ENCODE peak calls at places on chromosomes 12 and 14, in eight cellular contexts. One of them, this sample, is unnamed.

GRCh38 chr12:79402626-79403025 is 288.1 kb downstream of the PAWR start:
- DNase-seq in brain microvascular endothelial cell: peak; percentile 40
- DNase-seq in uterus: no peak
- DNase-seq in neuronal stem cell: no peak
- DNase-seq in WERI-Rb-1: no peak
- DNase-seq in H7: no peak
- DNase-seq in breast epithelium: no peak
- DNase-seq in MG63: no peak
- DNase-seq in this sample: no peak

GRCh38 chr12:92502417-92503028 is 200.3 kb upstream of the PLEKHG7 start:
- DNase-seq in H7: no peak
- DNase-seq in uterus: no peak
- DNase-seq in MG63: no peak
- DNase-seq in neuronal stem cell: no peak
- DNase-seq in WERI-Rb-1: no peak
- DNase-seq in breast epithelium: no peak
- DNase-seq in brain microvascular endothelial cell: no peak
- DNase-seq in this sample: no peak

GRCh38 chr14:100155049-100155621 is 4.3 kb downstream of the DEGS2 start:
- DNase-seq in neuronal stem cell: no peak
- DNase-seq in brain microvascular endothelial cell: no peak
- DNase-seq in MG63: no peak
- DNase-seq in WERI-Rb-1: peak; percentile 84
- DNase-seq in breast epithelium: peak; percentile 49
- DNase-seq in H7: peak; percentile 94
- DNase-seq in uterus: no peak
- DNase-seq in this sample: no peak

GRCh38 chr12:41709463-41710285 is 435.0 kb downstream of the GXYLT1 start:
- DNase-seq in uterus: no peak
- DNase-seq in breast epithelium: no peak
- DNase-seq in MG63: peak; percentile 3
- DNase-seq in brain microvascular endothelial cell: no peak
- DNase-seq in neuronal stem cell: no peak
- DNase-seq in H7: no peak
- DNase-seq in WERI-Rb-1: no peak
- DNase-seq in this sample: peak; percentile 67

GRCh38 chr14:89635615-89636014 is 218.6 kb upstream of the FOXN3 start:
- DNase-seq in uterus: no peak
- DNase-seq in breast epithelium: no peak
- DNase-seq in H7: no peak
- DNase-seq in WERI-Rb-1: peak; percentile 78
- DNase-seq in neuronal stem cell: no peak
- DNase-seq in brain microvascular endothelial cell: no peak
- DNase-seq in MG63: no peak
- DNase-seq in this sample: no peak

GRCh38 chr14:76339922-76340615 is 35.9 kb upstream of the ESRRB start:
- DNase-seq in MG63: no peak
- DNase-seq in uterus: no peak
- DNase-seq in WERI-Rb-1: no peak
- DNase-seq in H7: no peak
- DNase-seq in neuronal stem cell: no peak
- DNase-seq in brain microvascular endothelial cell: no peak
- DNase-seq in breast epithelium: no peak
- DNase-seq in this sample: no peak

GRCh38 chr12:121626087-121626852 is at the start of gene ORAI1:
- DNase-seq in brain microvascular endothelial cell: peak; percentile 85
- DNase-seq in breast epithelium: peak; percentile 90
- DNase-seq in uterus: peak; percentile 96
- DNase-seq in neuronal stem cell: peak; percentile 97
- DNase-seq in MG63: peak; percentile 96
- DNase-seq in WERI-Rb-1: peak; percentile 96
- DNase-seq in H7: peak; percentile 99
- DNase-seq in this sample: peak; percentile 59

GRCh38 chr14:41549821-41550597 is 56.7 kb upstream of the LRFN5 start:
- DNase-seq in uterus: no peak
- DNase-seq in WERI-Rb-1: no peak
- DNase-seq in breast epithelium: no peak
- DNase-seq in H7: no peak
- DNase-seq in MG63: no peak
- DNase-seq in neuronal stem cell: no peak
- DNase-seq in brain microvascular endothelial cell: no peak
- DNase-seq in this sample: no peak

GRCh38 chr12:56894698-56895368 is 39.4 kb downstream of the SDR9C7 start:
- DNase-seq in breast epithelium: no peak
- DNase-seq in WERI-Rb-1: no peak
- DNase-seq in neuronal stem cell: no peak
- DNase-seq in H7: no peak
- DNase-seq in MG63: peak; percentile 43
- DNase-seq in uterus: no peak
- DNase-seq in brain microvascular endothelial cell: no peak
- DNase-seq in this sample: no peak

GRCh38 chr12:99250091-99250490 is 397.5 kb upstream of the GARIN6 start:
- DNase-seq in MG63: no peak
- DNase-seq in breast epithelium: no peak
- DNase-seq in uterus: no peak
- DNase-seq in neuronal stem cell: no peak
- DNase-seq in WERI-Rb-1: no peak
- DNase-seq in brain microvascular endothelial cell: no peak
- DNase-seq in H7: no peak
- DNase-seq in this sample: no peak

GRCh38 chr12:77299001-77299400 is 233.6 kb upstream of the E2F7 start:
- DNase-seq in WERI-Rb-1: no peak
- DNase-seq in uterus: no peak
- DNase-seq in brain microvascular endothelial cell: no peak
- DNase-seq in H7: no peak
- DNase-seq in MG63: no peak
- DNase-seq in neuronal stem cell: no peak
- DNase-seq in breast epithelium: no peak
- DNase-seq in this sample: no peak

GRCh38 chr12:11654338-11654737 is 4.9 kb downstream of the ETV6 start:
- DNase-seq in WERI-Rb-1: no peak
- DNase-seq in breast epithelium: no peak
- DNase-seq in H7: no peak
- DNase-seq in neuronal stem cell: no peak
- DNase-seq in uterus: no peak
- DNase-seq in brain microvascular endothelial cell: no peak
- DNase-seq in MG63: no peak
- DNase-seq in this sample: no peak

GRCh38 chr12:63752283-63752682 is 27.4 kb upstream of the RXYLT1 start:
- DNase-seq in H7: no peak
- DNase-seq in uterus: no peak
- DNase-seq in brain microvascular endothelial cell: no peak
- DNase-seq in breast epithelium: no peak
- DNase-seq in MG63: no peak
- DNase-seq in neuronal stem cell: no peak
- DNase-seq in WERI-Rb-1: no peak
- DNase-seq in this sample: no peak

GRCh38 chr14:26527095-26527494 is 70.7 kb downstream of the NOVA1 start:
- DNase-seq in neuronal stem cell: no peak
- DNase-seq in MG63: peak; percentile 9
- DNase-seq in uterus: no peak
- DNase-seq in brain microvascular endothelial cell: no peak
- DNase-seq in H7: no peak
- DNase-seq in breast epithelium: no peak
- DNase-seq in WERI-Rb-1: no peak
- DNase-seq in this sample: no peak

DNA sequence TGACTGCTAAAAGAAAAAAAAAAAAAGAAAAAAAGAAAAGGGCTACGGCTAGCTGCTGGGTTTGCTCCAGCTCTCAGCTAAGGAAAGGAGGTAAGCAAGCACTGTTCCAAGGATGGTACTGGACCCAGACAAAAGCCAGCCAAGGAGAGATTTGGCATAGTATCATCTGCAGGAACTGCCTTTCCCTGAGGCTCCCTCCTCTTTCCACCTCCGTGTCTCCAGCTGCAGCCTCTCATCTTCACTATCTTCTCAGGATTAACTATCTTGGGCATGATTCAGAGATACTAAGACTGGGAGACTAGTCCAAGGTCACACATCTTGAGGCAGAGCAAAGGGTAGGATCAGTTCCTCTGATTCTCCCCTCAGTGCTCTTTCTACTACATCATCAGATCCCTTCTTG is 6.0 kb downstream of the KITLG start:
- DNase-seq in breast epithelium: no peak
- DNase-seq in MG63: peak; percentile 14
- DNase-seq in WERI-Rb-1: no peak
- DNase-seq in neuronal stem cell: no peak
- DNase-seq in brain microvascular endothelial cell: peak; percentile 9
- DNase-seq in H7: no peak
- DNase-seq in uterus: no peak
- DNase-seq in this sample: no peak
- H3K27me3 ChIP-seq in breast epithelium: no peaks in the 10 kb centered on the region
- H3K27me3 ChIP-seq in MG63: no peaks in the 10 kb centered on the region
- H3K27me3 ChIP-seq in WERI-Rb-1: peaks cover 55% of the 10 kb centered on the region
- H3K27me3 ChIP-seq in neuronal stem cell: no peaks in the 10 kb centered on the region
- H3K27me3 ChIP-seq in brain microvascular endothelial cell: no peaks in the 10 kb centered on the region
- H3K27me3 ChIP-seq in H7: no peaks in the 10 kb centered on the region
- H3K27me3 ChIP-seq in uterus: no peaks in the 10 kb centered on the region
- H3K27me3 ChIP-seq in this sample: no peaks in the 10 kb centered on the region

GRCh38 chr12:114700392-114701103 is 16.6 kb upstream of the TBX3 start:
- DNase-seq in MG63: no peak
- DNase-seq in brain microvascular endothelial cell: no peak
- DNase-seq in breast epithelium: no peak
- DNase-seq in WERI-Rb-1: no peak
- DNase-seq in neuronal stem cell: no peak
- DNase-seq in H7: peak; percentile 46
- DNase-seq in uterus: no peak
- DNase-seq in this sample: no peak
- H3K4me3 ChIP-seq in MG63: no peak overlapping the region
- H3K4me3 ChIP-seq in brain microvascular endothelial cell: no peak overlapping the region
- H3K4me3 ChIP-seq in breast epithelium: no peak overlapping the region
- H3K4me3 ChIP-seq in WERI-Rb-1: no peak overlapping the region
- H3K4me3 ChIP-seq in neuronal stem cell: no peak overlapping the region
- H3K4me3 ChIP-seq in H7: no peak overlapping the region
- H3K4me3 ChIP-seq in uterus: no peak overlapping the region
- H3K4me3 ChIP-seq in this sample: no peak overlapping the region

GRCh38 chr14:23648764-23649460 is 12.7 kb downstream of the DHRS2 start:
- DNase-seq in brain microvascular endothelial cell: no peak
- DNase-seq in WERI-Rb-1: no peak
- DNase-seq in H7: no peak
- DNase-seq in uterus: no peak
- DNase-seq in neuronal stem cell: no peak
- DNase-seq in MG63: no peak
- DNase-seq in breast epithelium: no peak
- DNase-seq in this sample: no peak

GRCh38 chr14:23647619-23648018 is 11.5 kb downstream of the DHRS2 start:
- DNase-seq in H7: no peak
- DNase-seq in brain microvascular endothelial cell: no peak
- DNase-seq in uterus: no peak
- DNase-seq in breast epithelium: no peak
- DNase-seq in neuronal stem cell: no peak
- DNase-seq in WERI-Rb-1: no peak
- DNase-seq in MG63: no peak
- DNase-seq in this sample: no peak

GRCh38 chr14:23653046-23653445 is 16.9 kb downstream of the DHRS2 start:
- DNase-seq in WERI-Rb-1: no peak
- DNase-seq in brain microvascular endothelial cell: no peak
- DNase-seq in breast epithelium: no peak
- DNase-seq in neuronal stem cell: no peak
- DNase-seq in H7: no peak
- DNase-seq in MG63: no peak
- DNase-seq in uterus: no peak
- DNase-seq in this sample: no peak

GRCh38 chr14:23646648-23647549 is 10.7 kb downstream of the DHRS2 start:
- DNase-seq in WERI-Rb-1: no peak
- DNase-seq in uterus: no peak
- DNase-seq in H7: no peak
- DNase-seq in neuronal stem cell: no peak
- DNase-seq in brain microvascular endothelial cell: no peak
- DNase-seq in breast epithelium: no peak
- DNase-seq in MG63: peak; percentile 26
- DNase-seq in this sample: no peak

GRCh38 chr14:23650506-23650905 is 14.3 kb downstream of the DHRS2 start:
- DNase-seq in WERI-Rb-1: no peak
- DNase-seq in brain microvascular endothelial cell: no peak
- DNase-seq in uterus: no peak
- DNase-seq in neuronal stem cell: no peak
- DNase-seq in breast epithelium: no peak
- DNase-seq in MG63: no peak
- DNase-seq in H7: no peak
- DNase-seq in this sample: no peak
- H3K27me3 ChIP-seq in WERI-Rb-1: no peaks in the 10 kb centered on the region
- H3K27me3 ChIP-seq in brain microvascular endothelial cell: no peaks in the 10 kb centered on the region
- H3K27me3 ChIP-seq in uterus: no peaks in the 10 kb centered on the region
- H3K27me3 ChIP-seq in neuronal stem cell: no peaks in the 10 kb centered on the region
- H3K27me3 ChIP-seq in breast epithelium: no peaks in the 10 kb centered on the region
- H3K27me3 ChIP-seq in MG63: no peaks in the 10 kb centered on the region
- H3K27me3 ChIP-seq in H7: no peaks in the 10 kb centered on the region
- H3K27me3 ChIP-seq in this sample: no peaks in the 10 kb centered on the region

GRCh38 chr12:152440-152839 is 61.5 kb downstream of the SLC6A12 start:
- DNase-seq in H7: no peak
- DNase-seq in MG63: no peak
- DNase-seq in WERI-Rb-1: no peak
- DNase-seq in brain microvascular endothelial cell: no peak
- DNase-seq in uterus: no peak
- DNase-seq in neuronal stem cell: no peak
- DNase-seq in breast epithelium: no peak
- DNase-seq in this sample: no peak

GRCh38 chr12:151579-151978 is 62.4 kb downstream of the SLC6A12 start:
- DNase-seq in MG63: no peak
- DNase-seq in WERI-Rb-1: no peak
- DNase-seq in neuronal stem cell: no peak
- DNase-seq in H7: peak; percentile 70
- DNase-seq in brain microvascular endothelial cell: no peak
- DNase-seq in breast epithelium: no peak
- DNase-seq in uterus: no peak
- DNase-seq in this sample: no peak

GRCh38 chr12:155006-155405 is 59.0 kb downstream of the SLC6A12 start:
- DNase-seq in neuronal stem cell: no peak
- DNase-seq in MG63: no peak
- DNase-seq in WERI-Rb-1: no peak
- DNase-seq in H7: no peak
- DNase-seq in breast epithelium: no peak
- DNase-seq in brain microvascular endothelial cell: no peak
- DNase-seq in uterus: no peak
- DNase-seq in this sample: no peak

GRCh38 chr12:154058-154457 is 59.9 kb downstream of the SLC6A12 start:
- DNase-seq in MG63: no peak
- DNase-seq in neuronal stem cell: no peak
- DNase-seq in H7: no peak
- DNase-seq in WERI-Rb-1: no peak
- DNase-seq in brain microvascular endothelial cell: no peak
- DNase-seq in uterus: no peak
- DNase-seq in breast epithelium: no peak
- DNase-seq in this sample: no peak

DNA sequence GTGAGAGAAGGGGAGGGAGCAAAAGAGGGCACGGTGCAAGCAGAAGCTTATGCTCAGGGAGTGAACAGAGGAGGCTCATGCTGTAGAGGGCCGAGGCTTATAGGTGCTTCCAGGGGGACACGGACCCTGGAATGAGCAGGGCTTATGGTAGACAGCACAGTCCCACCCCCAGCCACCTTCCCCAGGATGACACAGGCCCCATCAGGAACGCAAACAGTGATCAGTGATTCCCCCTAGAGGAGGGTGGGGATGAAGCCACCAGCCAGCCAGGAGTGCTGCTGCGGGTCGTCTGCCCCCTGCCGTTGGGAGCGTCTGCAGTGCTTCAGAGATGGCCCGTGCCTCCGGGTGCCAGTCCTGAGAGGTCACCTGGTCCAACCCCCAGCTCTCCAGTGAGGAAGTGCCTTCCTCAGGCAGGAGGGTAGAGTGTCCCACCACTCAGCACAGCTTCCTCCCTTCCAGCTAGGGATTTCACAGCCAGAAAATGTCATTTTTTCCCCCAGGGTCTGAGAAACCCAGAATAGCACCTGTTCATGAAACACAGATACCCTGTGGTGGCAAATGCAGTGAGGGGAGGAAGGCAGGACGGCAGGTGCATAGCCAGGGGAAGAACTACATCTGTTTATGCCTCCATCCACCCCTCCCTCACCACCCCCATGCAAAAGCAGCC is 60.7 kb downstream of the SLC6A12 start:
- DNase-seq in neuronal stem cell: peak; percentile 62
- DNase-seq in H7: peak; percentile 95
- DNase-seq in breast epithelium: no peak
- DNase-seq in brain microvascular endothelial cell: peak; percentile 40
- DNase-seq in uterus: no peak
- DNase-seq in WERI-Rb-1: peak; percentile 91
- DNase-seq in MG63: peak; percentile 70
- DNase-seq in this sample: peak; percentile 14
- H3K4me3 ChIP-seq in neuronal stem cell: no peak overlapping the region
- H3K4me3 ChIP-seq in H7: no peak overlapping the region
- H3K4me3 ChIP-seq in breast epithelium: no peak overlapping the region
- H3K4me3 ChIP-seq in brain microvascular endothelial cell: no peak overlapping the region
- H3K4me3 ChIP-seq in uterus: no peak overlapping the region
- H3K4me3 ChIP-seq in WERI-Rb-1: no peak overlapping the region
- H3K4me3 ChIP-seq in MG63: no peak overlapping the region
- H3K4me3 ChIP-seq in this sample: no peak overlapping the region

This sample was measured in kidney epithelial cell.